ENCODE peak calls at places on chromosome 16, in six cellular contexts. One of them, this sample, is unnamed.

GRCh38 chr16:84459941-84460405 is 44.5 kb downstream of the MEAK7 start:
- DNase-seq in fibroblast of the aortic adventitia: no peak
- DNase-seq in mesendoderm: no peak
- DNase-seq in gastrocnemius medialis: no peak
- DNase-seq in NCI-H2081 treated with DMSO at 0.1 percent for 48 hours: no peak
- DNase-seq in HTR-8/SVneo: no peak
- DNase-seq in this sample: no peak

GRCh38 chr16:11612110-11612981 is 25.6 kb upstream of the LITAF start:
- DNase-seq in fibroblast of the aortic adventitia: no peak
- DNase-seq in mesendoderm: peak; percentile 43
- DNase-seq in gastrocnemius medialis: no peak
- DNase-seq in NCI-H2081 treated with DMSO at 0.1 percent for 48 hours: no peak
- DNase-seq in HTR-8/SVneo: no peak
- DNase-seq in this sample: no peak

GRCh38 chr16:74740795-74741304 is 33.8 kb downstream of the FA2H start:
- DNase-seq in fibroblast of the aortic adventitia: peak; percentile 40
- DNase-seq in mesendoderm: no peak
- DNase-seq in gastrocnemius medialis: no peak
- DNase-seq in NCI-H2081 treated with DMSO at 0.1 percent for 48 hours: no peak
- DNase-seq in HTR-8/SVneo: no peak
- DNase-seq in this sample: no peak

GRCh38 chr16:23245268-23245667 is 56.8 kb upstream of the SCNN1B start:
- DNase-seq in fibroblast of the aortic adventitia: no peak
- DNase-seq in mesendoderm: no peak
- DNase-seq in gastrocnemius medialis: peak; percentile 33
- DNase-seq in NCI-H2081 treated with DMSO at 0.1 percent for 48 hours: no peak
- DNase-seq in HTR-8/SVneo: no peak
- DNase-seq in this sample: no peak

GRCh38 chr16:57299009-57299718 is 14.7 kb upstream of the PLLP start:
- DNase-seq in fibroblast of the aortic adventitia: no peak
- DNase-seq in mesendoderm: no peak
- DNase-seq in gastrocnemius medialis: no peak
- DNase-seq in NCI-H2081 treated with DMSO at 0.1 percent for 48 hours: no peak
- DNase-seq in HTR-8/SVneo: peak; percentile 55
- DNase-seq in this sample: no peak

GRCh38 chr16:84687715-84688114 is 12.1 kb upstream of the USP10 start:
- DNase-seq in fibroblast of the aortic adventitia: peak; percentile 72
- DNase-seq in mesendoderm: no peak
- DNase-seq in gastrocnemius medialis: no peak
- DNase-seq in NCI-H2081 treated with DMSO at 0.1 percent for 48 hours: no peak
- DNase-seq in HTR-8/SVneo: no peak
- DNase-seq in this sample: peak; percentile 73

GRCh38 chr16:4214215-4214621 is 27.7 kb downstream of the SRL start:
- DNase-seq in fibroblast of the aortic adventitia: peak; percentile 93
- DNase-seq in mesendoderm: peak; percentile 69
- DNase-seq in gastrocnemius medialis: peak; percentile 93
- DNase-seq in NCI-H2081 treated with DMSO at 0.1 percent for 48 hours: no peak
- DNase-seq in HTR-8/SVneo: peak; percentile 81
- DNase-seq in this sample: peak; percentile 58

GRCh38 chr16:1505912-1506311 is 12.8 kb downstream of the TELO2 start:
- DNase-seq in fibroblast of the aortic adventitia: no peak
- DNase-seq in mesendoderm: no peak
- DNase-seq in gastrocnemius medialis: no peak
- DNase-seq in NCI-H2081 treated with DMSO at 0.1 percent for 48 hours: no peak
- DNase-seq in HTR-8/SVneo: no peak
- DNase-seq in this sample: no peak

GRCh38 chr16:10312784-10313724 is 72.8 kb upstream of the ATF7IP2 start:
- DNase-seq in fibroblast of the aortic adventitia: no peak
- DNase-seq in mesendoderm: no peak
- DNase-seq in gastrocnemius medialis: no peak
- DNase-seq in NCI-H2081 treated with DMSO at 0.1 percent for 48 hours: no peak
- DNase-seq in HTR-8/SVneo: no peak
- DNase-seq in this sample: no peak

GRCh38 chr16:2859686-2860265 is 1.8 kb upstream of the PRSS22 start:
- DNase-seq in fibroblast of the aortic adventitia: no peak
- DNase-seq in mesendoderm: no peak
- DNase-seq in gastrocnemius medialis: no peak
- DNase-seq in NCI-H2081 treated with DMSO at 0.1 percent for 48 hours: no peak
- DNase-seq in HTR-8/SVneo: no peak
- DNase-seq in this sample: no peak

GRCh38 chr16:80766798-80767197 is 37.6 kb downstream of the CDYL2 start:
- DNase-seq in fibroblast of the aortic adventitia: no peak
- DNase-seq in mesendoderm: no peak
- DNase-seq in gastrocnemius medialis: no peak
- DNase-seq in NCI-H2081 treated with DMSO at 0.1 percent for 48 hours: no peak
- DNase-seq in HTR-8/SVneo: no peak
- DNase-seq in this sample: no peak

GRCh38 chr16:84844049-84844350 is 24.2 kb downstream of the CRISPLD2 start:
- DNase-seq in fibroblast of the aortic adventitia: no peak
- DNase-seq in mesendoderm: no peak
- DNase-seq in gastrocnemius medialis: peak; percentile 77
- DNase-seq in NCI-H2081 treated with DMSO at 0.1 percent for 48 hours: no peak
- DNase-seq in HTR-8/SVneo: no peak
- DNase-seq in this sample: no peak

GRCh38 chr16:48912360-48912759 is 302.4 kb upstream of the N4BP1 start:
- DNase-seq in fibroblast of the aortic adventitia: no peak
- DNase-seq in mesendoderm: peak; percentile 65
- DNase-seq in gastrocnemius medialis: no peak
- DNase-seq in NCI-H2081 treated with DMSO at 0.1 percent for 48 hours: no peak
- DNase-seq in HTR-8/SVneo: no peak
- DNase-seq in this sample: no peak

GRCh38 chr16:79213214-79213613 is 387.3 kb downstream of the MAF start:
- DNase-seq in fibroblast of the aortic adventitia: no peak
- DNase-seq in mesendoderm: no peak
- DNase-seq in gastrocnemius medialis: no peak
- DNase-seq in NCI-H2081 treated with DMSO at 0.1 percent for 48 hours: no peak
- DNase-seq in HTR-8/SVneo: no peak
- DNase-seq in this sample: no peak

GRCh38 chr16:80366023-80366422 is 174.8 kb upstream of the DYNLRB2 start:
- DNase-seq in fibroblast of the aortic adventitia: no peak
- DNase-seq in mesendoderm: no peak
- DNase-seq in gastrocnemius medialis: no peak
- DNase-seq in NCI-H2081 treated with DMSO at 0.1 percent for 48 hours: no peak
- DNase-seq in HTR-8/SVneo: no peak
- DNase-seq in this sample: no peak

GRCh38 chr16:57609541-57610401 is 18.7 kb upstream of the ADGRG1 start:
- DNase-seq in fibroblast of the aortic adventitia: peak; percentile 65
- DNase-seq in mesendoderm: no peak
- DNase-seq in gastrocnemius medialis: no peak
- DNase-seq in NCI-H2081 treated with DMSO at 0.1 percent for 48 hours: no peak
- DNase-seq in HTR-8/SVneo: no peak
- DNase-seq in this sample: no peak

GRCh38 chr16:4371481-4372314 is at the start of gene VASN:
- DNase-seq in fibroblast of the aortic adventitia: peak; percentile 80
- DNase-seq in mesendoderm: peak; percentile 78
- DNase-seq in gastrocnemius medialis: peak; percentile 73
- DNase-seq in NCI-H2081 treated with DMSO at 0.1 percent for 48 hours: no peak
- DNase-seq in HTR-8/SVneo: peak; percentile 86
- DNase-seq in this sample: no peak

GRCh38 chr16:31135535-31136286 is at the start of gene PRSS8:
- DNase-seq in fibroblast of the aortic adventitia: no peak
- DNase-seq in mesendoderm: peak; percentile 64
- DNase-seq in gastrocnemius medialis: peak; percentile 30
- DNase-seq in NCI-H2081 treated with DMSO at 0.1 percent for 48 hours: no peak
- DNase-seq in HTR-8/SVneo: no peak
- DNase-seq in this sample: no peak

GRCh38 chr16:51542856-51543510 is 391.9 kb upstream of the SALL1 start:
- DNase-seq in fibroblast of the aortic adventitia: peak; percentile 21
- DNase-seq in mesendoderm: peak; percentile 48
- DNase-seq in gastrocnemius medialis: no peak
- DNase-seq in NCI-H2081 treated with DMSO at 0.1 percent for 48 hours: no peak
- DNase-seq in HTR-8/SVneo: no peak
- DNase-seq in this sample: no peak

GRCh38 chr16:83409347-83409746 is 398.4 kb upstream of the HSBP1 start:
- DNase-seq in fibroblast of the aortic adventitia: no peak
- DNase-seq in mesendoderm: no peak
- DNase-seq in gastrocnemius medialis: no peak
- DNase-seq in NCI-H2081 treated with DMSO at 0.1 percent for 48 hours: no peak
- DNase-seq in HTR-8/SVneo: no peak
- DNase-seq in this sample: no peak

GRCh38 chr16:29147710-29148425 is 163.0 kb downstream of the LAT start:
- DNase-seq in fibroblast of the aortic adventitia: no peak
- DNase-seq in mesendoderm: no peak
- DNase-seq in gastrocnemius medialis: no peak
- DNase-seq in NCI-H2081 treated with DMSO at 0.1 percent for 48 hours: no peak
- DNase-seq in HTR-8/SVneo: no peak
- DNase-seq in this sample: no peak

GRCh38 chr16:67392301-67393059 is 818 bp downstream of the TPPP3 start:
- DNase-seq in fibroblast of the aortic adventitia: no peak
- DNase-seq in mesendoderm: no peak
- DNase-seq in gastrocnemius medialis: no peak
- DNase-seq in NCI-H2081 treated with DMSO at 0.1 percent for 48 hours: no peak
- DNase-seq in HTR-8/SVneo: no peak
- DNase-seq in this sample: no peak

GRCh38 chr16:90044111-90044551 is 24.9 kb upstream of the DBNDD1 start:
- DNase-seq in fibroblast of the aortic adventitia: no peak
- DNase-seq in mesendoderm: no peak
- DNase-seq in gastrocnemius medialis: no peak
- DNase-seq in NCI-H2081 treated with DMSO at 0.1 percent for 48 hours: no peak
- DNase-seq in HTR-8/SVneo: no peak
- DNase-seq in this sample: no peak

GRCh38 chr16:28823291-28823718 is 506 bp downstream of the ATXN2L start:
- DNase-seq in fibroblast of the aortic adventitia: no peak
- DNase-seq in mesendoderm: no peak
- DNase-seq in gastrocnemius medialis: no peak
- DNase-seq in NCI-H2081 treated with DMSO at 0.1 percent for 48 hours: no peak
- DNase-seq in HTR-8/SVneo: no peak
- DNase-seq in this sample: no peak

GRCh38 chr16:72939247-72939646 is 108.7 kb downstream of the ZFHX3 start:
- DNase-seq in fibroblast of the aortic adventitia: peak; percentile 78
- DNase-seq in mesendoderm: peak; percentile 31
- DNase-seq in gastrocnemius medialis: peak; percentile 76
- DNase-seq in NCI-H2081 treated with DMSO at 0.1 percent for 48 hours: no peak
- DNase-seq in HTR-8/SVneo: no peak
- DNase-seq in this sample: no peak

GRCh38 chr16:58885528-58886170 is 151.5 kb upstream of the GOT2 start:
- DNase-seq in fibroblast of the aortic adventitia: no peak
- DNase-seq in mesendoderm: no peak
- DNase-seq in gastrocnemius medialis: no peak
- DNase-seq in NCI-H2081 treated with DMSO at 0.1 percent for 48 hours: no peak
- DNase-seq in HTR-8/SVneo: no peak
- DNase-seq in this sample: no peak

GRCh38 chr16:15564619-15565339 is 78.2 kb downstream of the MARF1 start:
- DNase-seq in fibroblast of the aortic adventitia: peak; percentile 14
- DNase-seq in mesendoderm: no peak
- DNase-seq in gastrocnemius medialis: no peak
- DNase-seq in NCI-H2081 treated with DMSO at 0.1 percent for 48 hours: no peak
- DNase-seq in HTR-8/SVneo: no peak
- DNase-seq in this sample: no peak

GRCh38 chr16:12320298-12320706 is 343.8 kb downstream of the SNX29 start:
- DNase-seq in fibroblast of the aortic adventitia: peak; percentile 18
- DNase-seq in mesendoderm: peak; percentile 18
- DNase-seq in gastrocnemius medialis: no peak
- DNase-seq in NCI-H2081 treated with DMSO at 0.1 percent for 48 hours: no peak
- DNase-seq in HTR-8/SVneo: no peak
- DNase-seq in this sample: no peak

GRCh38 chr16:84839956-84840355 is 20.2 kb downstream of the CRISPLD2 start:
- DNase-seq in fibroblast of the aortic adventitia: no peak
- DNase-seq in mesendoderm: peak; percentile 63
- DNase-seq in gastrocnemius medialis: no peak
- DNase-seq in NCI-H2081 treated with DMSO at 0.1 percent for 48 hours: no peak
- DNase-seq in HTR-8/SVneo: peak; percentile 84
- DNase-seq in this sample: peak; percentile 60

GRCh38 chr16:74627506-74628220 is 20.7 kb upstream of the GLG1 start:
- DNase-seq in fibroblast of the aortic adventitia: no peak
- DNase-seq in mesendoderm: no peak
- DNase-seq in gastrocnemius medialis: no peak
- DNase-seq in NCI-H2081 treated with DMSO at 0.1 percent for 48 hours: no peak
- DNase-seq in HTR-8/SVneo: no peak
- DNase-seq in this sample: no peak

This sample was measured in HS-27A.